ENCODE peak calls at places on chromosomes 5 and 9, in five cellular contexts. N is transverse colon, E is cardiac muscle cell, H is left ventricle myocardium inferior, Z is tibial artery. B is an unnamed sample.

GRCh38 chr5:102778478-102778877 is 23.4 kb downstream of the PAM start:
- DNase-seq in N (no peak), E (peak; percentile 62), H (no peak), Z (no peak), B (no peak)

GRCh38 chr5:99061299-99061698 is 132.5 kb upstream of the CHD1 start:
- DNase-seq in N (no peak), E (no peak), H (no peak), Z (no peak), B (no peak)

GRCh38 chr5:167861931-167862426 is 429.5 kb upstream of the WWC1 start:
- DNase-seq in N (no peak), E (no peak), H (no peak), Z (no peak), B (no peak)

GRCh38 chr5:171336486-171337206 is 27.6 kb downstream of the TLX3 start:
- DNase-seq in N (peak; percentile 20), E (peak; percentile 74), H (no peak), Z (no peak), B (peak; percentile 61)

GRCh38 chr5:159819671-159820411 is 96.4 kb upstream of the ADRA1B start:
- DNase-seq in N (peak; percentile 62), E (peak; percentile 62), H (peak; percentile 72), Z (peak; percentile 67), B (peak; percentile 46)

GRCh38 chr5:134585966-134586365 is 46.7 kb downstream of the SAR1B start:
- DNase-seq in N (no peak), E (no peak), H (no peak), Z (no peak), B (no peak)

GRCh38 chr5:33339413-33339812 is 101.4 kb upstream of the TARS1 start:
- DNase-seq in N (no peak), E (no peak), H (no peak), Z (no peak), B (no peak)

GRCh38 chr9:83714316-83714715 is 6.6 kb upstream of the UBQLN1 start:
- DNase-seq in N (no peak), E (no peak), H (no peak), Z (no peak), B (no peak)

GRCh38 chr9:112921549-112921948 is 30.9 kb upstream of the SLC46A2 start:
- DNase-seq in N (no peak), E (peak; percentile 72), H (no peak), Z (no peak), B (peak; percentile 40)

GRCh38 chr5:25362799-25363198 is 718.0 kb upstream of the CDH10 start:
- DNase-seq in N (no peak), E (no peak), H (no peak), Z (no peak), B (no peak)

GRCh38 chr5:31987985-31988710 is 186.0 kb downstream of the GOLPH3 start:
- DNase-seq in N (no peak), E (peak; percentile 93), H (no peak), Z (no peak), B (no peak)

GRCh38 chr9:92474569-92474968 is 7.7 kb downstream of the ASPN start:
- DNase-seq in N (no peak), E (no peak), H (no peak), Z (no peak), B (no peak)

GRCh38 chr5:111070272-111071134 is 1.0 kb upstream of the TSLP start:
- DNase-seq in N (no peak), E (peak; percentile 42), H (peak; percentile 26), Z (peak; percentile 26), B (peak; percentile 47)

GRCh38 chr9:94758844-94759243 is 32.3 kb downstream of the AOPEP start:
- DNase-seq in N (no peak), E (no peak), H (no peak), Z (no peak), B (no peak)

GRCh38 chr9:36006541-36006940 is 30.2 kb upstream of the RECK start:
- DNase-seq in N (no peak), E (no peak), H (no peak), Z (no peak), B (no peak)

GRCh38 chr9:134936021-134936761 is 18.5 kb upstream of the FCN1 start:
- DNase-seq in N (no peak), E (no peak), H (no peak), Z (no peak), B (peak; percentile 22)

GRCh38 chr9:95803197-95803596 is 72.3 kb upstream of the ERCC6L2 start:
- DNase-seq in N (no peak), E (no peak), H (no peak), Z (no peak), B (no peak)

GRCh38 chr9:84862786-84863185 is 193.3 kb downstream of the NTRK2 start:
- DNase-seq in N (no peak), E (peak; percentile 38), H (peak; percentile 28), Z (peak; percentile 37), B (no peak)

GRCh38 chr9:10366171-10366779 is 246.5 kb downstream of the PTPRD start:
- DNase-seq in N (no peak), E (peak; percentile 40), H (no peak), Z (no peak), B (no peak)

GRCh38 chr5:135119497-135119896 is 85.5 kb upstream of the PITX1 start:
- DNase-seq in N (no peak), E (no peak), H (no peak), Z (no peak), B (no peak)

GRCh38 chr9:121282309-121283071 is 14.5 kb downstream of the GSN start:
- DNase-seq in N (peak; percentile 58), E (peak; percentile 83), H (peak; percentile 75), Z (peak; percentile 79), B (peak; percentile 58)
- H3K4me1 ChIP-seq in N (peaks cover 100% of the 10 kb centered on the region), E (peaks cover 43% of the 10 kb centered on the region), H (peaks cover 100% of the 10 kb centered on the region), Z (peaks cover 100% of the 10 kb centered on the region), B (peaks cover 99% of the 10 kb centered on the region)

DNA sequence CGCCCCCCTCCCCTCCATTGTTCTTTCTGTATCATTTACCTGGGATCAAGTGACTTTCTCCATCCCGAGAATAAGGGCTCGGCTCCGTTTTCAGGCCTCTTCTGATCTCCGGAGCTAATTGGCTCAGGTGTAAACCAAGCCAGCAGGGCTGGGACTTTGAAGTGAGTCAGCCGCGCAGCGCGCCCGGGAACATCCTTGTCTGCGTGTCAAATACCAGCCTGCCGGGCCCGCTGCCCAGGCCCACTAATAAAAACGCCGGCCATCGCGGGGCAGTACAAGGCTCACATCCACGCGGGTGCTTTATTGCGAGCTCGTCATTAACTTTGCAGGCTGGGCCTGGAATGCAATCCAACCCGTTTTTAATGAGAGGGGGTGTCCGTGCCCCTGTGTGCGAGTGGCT is 416.8 kb downstream of the IRX2 start:
- DNase-seq in N (no peak), E (no peak), H (no peak), Z (no peak), B (no peak)
- TF ChIP-seq CTCF in N (no peak), E (no peak), H (no peak), Z (no peak), B (no peak)

GRCh38 chr9:34592895-34593601 is 3.5 kb upstream of the CNTFR start:
- DNase-seq in N (peak; percentile 56), E (no peak), H (peak; percentile 81), Z (peak; percentile 85), B (peak; percentile 75)

GRCh38 chr9:34589656-34590375 is at the start of gene CNTFR:
- DNase-seq in N (no peak), E (no peak), H (peak; percentile 47), Z (peak; percentile 54), B (peak; percentile 76)

GRCh38 chr9:34591911-34592866 is 2.7 kb upstream of the CNTFR start:
- DNase-seq in N (no peak), E (no peak), H (no peak), Z (no peak), B (no peak)

GRCh38 chr9:34590376-34591090 is 1.0 kb upstream of the CNTFR start:
- DNase-seq in N (peak; percentile 62), E (no peak), H (no peak), Z (peak; percentile 67), B (no peak)

DNA sequence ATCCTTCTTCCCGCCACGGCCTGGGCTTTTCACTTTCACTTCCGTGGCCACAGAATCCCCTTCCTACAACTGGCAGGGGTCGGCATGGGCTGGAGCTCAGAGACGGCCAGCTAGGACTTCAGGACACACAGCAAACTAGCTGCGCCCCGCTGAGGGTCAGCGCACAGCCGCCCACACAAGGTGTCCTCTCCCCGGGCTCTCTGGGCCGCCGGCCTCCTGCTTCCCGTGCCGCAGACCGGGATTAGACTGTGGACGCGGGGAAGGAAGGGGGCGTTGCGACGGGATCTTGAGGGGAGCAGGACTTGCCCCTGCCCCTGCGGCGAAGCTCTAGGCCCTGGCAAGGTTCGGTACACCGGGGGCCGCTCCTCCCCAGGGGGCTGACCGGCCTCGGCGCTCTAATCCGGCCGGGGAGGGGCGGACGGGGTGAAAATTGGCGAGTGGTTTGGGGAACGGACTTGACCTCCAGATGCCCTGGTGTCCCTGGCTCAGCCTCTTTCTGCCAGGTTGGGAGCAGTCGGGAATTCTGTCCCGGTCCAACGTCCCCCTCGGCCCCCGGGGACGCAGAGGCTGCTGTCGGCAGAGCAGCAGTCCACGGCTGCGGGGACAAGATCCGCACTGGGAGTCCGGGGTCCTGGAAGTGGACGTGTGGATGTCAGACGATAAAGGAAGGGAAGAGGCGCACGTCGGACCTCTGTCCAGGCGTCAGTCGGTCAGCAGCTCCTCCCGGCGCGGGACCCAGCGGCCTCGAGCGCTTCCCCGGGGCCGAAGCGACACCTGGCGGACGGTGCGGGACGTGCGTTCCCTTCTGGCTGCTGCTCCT is 1.8 kb upstream of the CNTFR start:
- DNase-seq in N (peak; percentile 89), E (peak; percentile 85), H (peak; percentile 88), Z (peak; percentile 81), B (peak; percentile 92)
- H3K4me3 ChIP-seq in N (peak overlapping the region; percentile 1), E (no peak overlapping the region), H (peak overlapping the region; percentile 68), Z (peak overlapping the region; percentile 49), B (no peak overlapping the region)

GRCh38 chr5:132471944-132472343 is 18.6 kb downstream of the IRF1 start:
- DNase-seq in N (peak; percentile 8), E (no peak), H (no peak), Z (peak; percentile 14), B (no peak)

GRCh38 chr5:132472431-132472830 is 18.1 kb downstream of the IRF1 start:
- DNase-seq in N (peak; percentile 4), E (no peak), H (no peak), Z (peak; percentile 6), B (no peak)

GRCh38 chr5:132469380-132470372 is 20.9 kb downstream of the IRF1 start:
- DNase-seq in N (peak; percentile 8), E (peak; percentile 67), H (no peak), Z (peak; percentile 13), B (no peak)

GRCh38 chr5:132470596-132470995 is 20.0 kb downstream of the IRF1 start:
- DNase-seq in N (peak; percentile 5), E (no peak), H (no peak), Z (peak; percentile 5), B (no peak)

DNA sequence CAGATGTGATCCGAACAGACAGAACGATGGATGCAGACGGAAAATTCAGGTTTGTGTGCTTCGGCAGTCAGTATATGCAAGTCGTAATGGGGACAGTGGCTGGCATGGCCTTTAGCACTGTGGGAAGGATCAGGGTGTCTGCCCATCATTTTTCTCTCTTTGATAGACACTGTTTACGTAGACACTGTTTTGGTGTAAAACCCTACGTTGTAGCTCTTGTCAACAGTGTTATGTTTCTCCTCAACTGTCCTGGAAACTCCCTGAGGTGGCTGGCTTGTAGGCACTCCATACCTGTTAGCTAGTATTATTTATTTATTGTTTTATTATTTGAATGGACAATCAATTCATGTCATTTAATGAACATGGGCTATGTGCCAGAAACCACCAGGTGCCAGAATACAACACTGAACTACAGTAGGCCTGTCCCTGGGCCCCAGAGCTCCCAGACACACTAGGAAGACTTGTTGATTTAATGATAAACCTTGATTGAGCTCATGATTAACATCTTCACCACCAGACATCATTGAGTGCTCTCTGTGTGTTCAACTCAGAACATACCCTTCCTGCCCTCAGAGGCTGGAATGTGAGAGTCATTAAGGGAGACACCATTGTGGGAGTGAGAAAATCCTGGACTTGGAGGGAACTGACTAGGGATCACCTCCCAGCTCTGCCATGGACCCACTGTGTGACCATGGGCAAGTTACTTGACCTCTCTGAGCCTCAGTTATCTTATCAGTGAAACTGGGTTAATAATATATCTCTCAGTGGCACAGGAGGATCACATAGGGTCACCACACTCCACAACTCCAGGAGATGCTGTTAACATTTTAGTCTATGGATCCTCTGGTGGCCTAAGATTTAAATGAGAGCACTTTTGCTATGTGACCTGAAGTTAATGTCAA is 19.3 kb downstream of the IRF1 start:
- DNase-seq in N (peak; percentile 17), E (no peak), H (no peak), Z (peak; percentile 19), B (no peak)
- H3K4me1 ChIP-seq in N (peaks cover 19% of the 10 kb centered on the region), E (no peaks in the 10 kb centered on the region), H (peaks cover 95% of the 10 kb centered on the region), Z (peaks cover 19% of the 10 kb centered on the region), B (peaks cover 13% of the 10 kb centered on the region)